ENCODE peak calls at places on chromosomes 3 and 15, in eight cellular contexts. N, P, J, V, B, K, T and C are unnamed samples.

GRCh38 chr3:142888099-142888483 is 792 bp downstream of the PCOLCE2 start:
- DNase-seq in N (peak; percentile 5), P (no peak), B (no peak), K (peak; percentile 13), T (no peak), J (peak; percentile 45), V (peak; percentile 29), C (no peak)

GRCh38 chr3:88038561-88038960 is 20.2 kb downstream of the CGGBP1 start:
- DNase-seq in B (no peak), P (no peak), J (no peak), N (no peak), V (no peak), T (no peak), K (peak; percentile 81), C (no peak)

GRCh38 chr3:64184621-64185020 is 40.6 kb downstream of the PRICKLE2 start:
- DNase-seq in K (peak; percentile 66), T (no peak), J (no peak), V (no peak), P (no peak), N (no peak), B (no peak), C (no peak)

GRCh38 chr3:160928183-160928718 is 172.2 kb downstream of the PPM1L start:
- DNase-seq in T (no peak), N (no peak), J (no peak), V (no peak), B (no peak), K (no peak), P (no peak), C (no peak)

GRCh38 chr3:10510086-10510742 is 4.8 kb upstream of the ATP2B2 start:
- DNase-seq in T (no peak), N (no peak), J (no peak), K (no peak), B (no peak), P (no peak), V (no peak), C (no peak)

GRCh38 chr3:111762535-111762934 is 96.5 kb upstream of the PHLDB2 start:
- DNase-seq in N (no peak), B (no peak), J (no peak), P (no peak), T (no peak), V (no peak), K (peak; percentile 41), C (no peak)

GRCh38 chr3:142117052-142117451 is 32.3 kb downstream of the TFDP2 start:
- DNase-seq in J (no peak), N (no peak), K (no peak), B (no peak), P (no peak), V (no peak), T (no peak), C (no peak)

GRCh38 chr15:52714968-52715367 is 35.8 kb upstream of the ATOSA start:
- DNase-seq in J (no peak), B (no peak), N (no peak), V (no peak), T (no peak), P (peak; percentile 84), K (no peak), C (no peak)

GRCh38 chr3:195004512-195005250 is 266.3 kb downstream of the XXYLT1 start:
- DNase-seq in N (no peak), J (peak; percentile 6), K (no peak), B (no peak), P (peak; percentile 35), V (no peak), T (no peak), C (no peak)
- H3K4me1 ChIP-seq in N (peaks cover 3% of the 10 kb centered on the region), J (peaks cover 12% of the 10 kb centered on the region), K (peaks cover 1% of the 10 kb centered on the region), B (peaks cover 4% of the 10 kb centered on the region), P (peaks cover 16% of the 10 kb centered on the region), V (peaks cover 22% of the 10 kb centered on the region), T (peaks cover 2% of the 10 kb centered on the region), C (no peaks in the 10 kb centered on the region)

GRCh38 chr15:89666147-89666857 is 11.0 kb upstream of the KIF7 start:
- DNase-seq in N (no peak), B (no peak), V (no peak), K (no peak), P (no peak), T (no peak), J (no peak), C (no peak)
- H3K4me3 ChIP-seq in N (peak overlapping the region; percentile 45), B (no peak overlapping the region), V (peak overlapping the region; percentile 64), K (peak overlapping the region; percentile 55), P (peak overlapping the region; percentile 52), T (no peak overlapping the region), J (peak overlapping the region; percentile 64), C (no peak overlapping the region)

GRCh38 chr15:100384108-100384410 is 42.3 kb upstream of the ADAMTS17 start:
- DNase-seq in N (no peak), V (no peak), J (no peak), K (no peak), B (no peak), P (no peak), T (no peak), C (no peak)

GRCh38 chr15:100385300-100385699 is 43.5 kb upstream of the ADAMTS17 start:
- DNase-seq in K (no peak), B (no peak), P (no peak), T (no peak), J (no peak), V (no peak), N (no peak), C (no peak)

DNA sequence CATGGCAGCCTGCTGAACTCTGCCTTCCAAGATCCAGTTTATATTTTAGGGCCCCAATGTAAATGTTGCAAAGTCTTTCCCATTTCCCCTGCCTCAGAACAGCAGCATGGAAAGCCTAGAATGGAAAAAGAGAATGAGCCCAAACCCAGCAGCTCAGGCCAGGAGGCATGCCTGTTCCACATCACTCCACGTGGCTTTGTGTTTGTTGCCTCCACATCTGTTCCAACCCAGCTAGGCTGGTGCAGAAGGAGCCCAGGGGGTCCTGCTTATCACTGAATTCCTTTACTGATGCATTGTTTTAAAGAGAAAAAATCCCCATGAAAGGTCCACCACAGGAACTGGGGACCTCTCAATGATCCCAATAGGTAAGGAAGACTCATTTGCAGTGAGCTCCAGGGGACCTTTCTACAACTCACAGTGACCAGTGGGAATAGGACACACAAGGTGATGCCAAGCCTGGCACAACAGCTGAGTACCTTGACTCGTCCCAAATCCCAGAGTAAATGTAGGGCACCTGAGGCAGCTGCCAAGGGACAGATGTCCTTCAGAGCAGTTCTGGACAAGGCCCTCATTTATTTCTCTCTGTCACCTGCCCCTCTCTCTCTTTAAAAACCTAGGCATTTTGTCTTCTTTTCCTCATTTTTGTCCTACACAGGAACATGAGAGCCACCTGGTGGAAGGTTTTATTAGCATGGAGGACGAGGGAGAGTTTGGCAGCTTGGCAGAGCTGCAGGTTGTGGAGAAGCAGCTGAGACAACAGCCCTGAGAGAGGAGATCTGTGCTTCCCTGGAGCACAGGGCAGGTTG is 41.7 kb upstream of the ADAMTS17 start:
- DNase-seq in N (no peak), T (peak; percentile 38), P (no peak), B (no peak), J (no peak), V (no peak), K (no peak), C (peak; percentile 38)
- H3K9me3 ChIP-seq in N (peaks cover 7% of the 10 kb centered on the region), T (peaks cover 19% of the 10 kb centered on the region), P (peaks cover 7% of the 10 kb centered on the region), B (peaks cover 3% of the 10 kb centered on the region), J (no peaks in the 10 kb centered on the region), V (peaks cover 65% of the 10 kb centered on the region), K (peaks cover 56% of the 10 kb centered on the region), C (peaks cover 10% of the 10 kb centered on the region)

GRCh38 chr15:57382969-57383368 is 6.7 kb downstream of the CGNL1 start:
- DNase-seq in V (no peak), N (no peak), P (no peak), J (no peak), T (no peak), B (no peak), K (no peak), C (no peak)
- H3K4me1 ChIP-seq in V (peaks cover 39% of the 10 kb centered on the region), N (peaks cover 9% of the 10 kb centered on the region), P (no peaks in the 10 kb centered on the region), J (peaks cover 14% of the 10 kb centered on the region), T (peaks cover 12% of the 10 kb centered on the region), B (no peaks in the 10 kb centered on the region), K (peaks cover 17% of the 10 kb centered on the region), C (no peaks in the 10 kb centered on the region)

GRCh38 chr15:39580630-39581500 is at the start of gene THBS1:
- DNase-seq in V (peak; percentile 87), J (peak; percentile 86), P (peak; percentile 94), K (peak; percentile 96), T (peak; percentile 84), B (peak; percentile 35), N (peak; percentile 75), C (peak; percentile 20)
- H3K4me3 ChIP-seq in V (peak within 1 kb of the TSS; percentile 78), J (peak within 1 kb of the TSS; percentile 78), P (peak within 1 kb of the TSS; percentile 60), K (peak within 1 kb of the TSS; percentile 85), T (peak within 1 kb of the TSS; percentile 51), B (no peak within 1 kb of the TSS), N (peak within 1 kb of the TSS; percentile 50), C (no peak within 1 kb of the TSS)

DNA sequence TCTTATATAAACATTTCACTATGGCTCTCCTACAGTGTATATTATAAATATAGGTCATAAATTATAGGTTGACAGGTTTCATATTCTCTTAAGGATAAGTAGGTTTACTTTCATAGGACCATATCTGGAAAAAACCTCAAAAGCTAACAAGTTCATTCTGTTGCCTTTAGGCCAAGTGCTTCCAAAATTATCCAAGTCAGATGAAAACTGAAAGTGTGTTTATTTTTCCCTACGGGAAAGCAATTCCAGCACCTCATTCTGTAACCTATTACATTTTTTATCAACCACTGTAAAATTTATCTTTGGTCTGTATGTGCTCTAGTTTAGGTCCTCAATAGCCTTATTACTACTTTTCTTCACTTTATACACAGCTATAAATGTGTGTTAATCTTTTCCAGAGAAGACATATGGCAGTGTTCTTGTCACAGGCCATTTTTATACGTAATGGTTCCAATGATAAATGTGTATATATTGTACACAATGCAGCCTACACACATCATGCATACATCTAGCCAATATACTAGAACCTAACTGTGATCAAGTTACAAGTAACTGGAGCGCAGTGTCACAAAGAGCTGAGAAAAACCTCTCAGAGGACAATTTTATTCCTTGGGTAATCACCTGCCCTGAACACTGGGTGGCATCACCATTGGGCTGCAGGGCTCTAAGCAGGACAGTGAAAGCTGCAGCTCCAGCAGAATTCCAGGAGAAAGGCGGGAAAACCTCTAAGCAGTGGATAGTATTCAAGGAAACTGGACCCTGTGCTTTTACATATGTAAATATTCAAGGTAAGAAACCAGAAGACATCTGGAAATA is 251.3 kb downstream of the CTNNB1 start:
- DNase-seq in T (no peak), K (no peak), N (peak; percentile 22), J (no peak), V (no peak), B (no peak), P (no peak), C (no peak)
- H3K9me3 ChIP-seq in T (no peaks in the 10 kb centered on the region), K (peaks cover 3% of the 10 kb centered on the region), N (no peaks in the 10 kb centered on the region), J (no peaks in the 10 kb centered on the region), V (no peaks in the 10 kb centered on the region), B (no peaks in the 10 kb centered on the region), P (no peaks in the 10 kb centered on the region), C (no peaks in the 10 kb centered on the region)

DNA sequence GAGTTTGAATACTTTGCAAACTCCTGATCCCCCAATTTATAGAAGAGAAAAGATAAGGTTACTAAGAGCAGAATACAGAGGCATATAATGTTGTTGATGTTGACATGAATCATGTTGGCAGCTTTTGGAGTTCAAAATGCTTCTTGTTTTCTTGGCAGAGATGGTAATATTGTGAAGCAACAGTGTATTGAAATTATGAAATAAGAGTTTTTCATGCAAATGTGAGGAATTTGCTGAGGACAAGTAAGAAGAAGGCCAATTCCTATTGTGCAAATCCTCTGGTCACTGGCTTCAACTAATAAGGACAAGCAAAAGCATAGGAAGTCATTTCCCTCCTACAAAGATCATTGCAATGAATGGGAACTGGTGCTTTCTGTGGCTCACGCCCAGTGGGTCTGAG is 126.9 kb upstream of the CHL1 start:
- DNase-seq in V (no peak), J (no peak), T (no peak), N (no peak), B (no peak), K (no peak), P (no peak), C (no peak)
- H3K4me1 ChIP-seq in V (peaks cover 29% of the 10 kb centered on the region), J (no peaks in the 10 kb centered on the region), T (no peaks in the 10 kb centered on the region), N (no peaks in the 10 kb centered on the region), B (no peaks in the 10 kb centered on the region), K (no peaks in the 10 kb centered on the region), P (no peaks in the 10 kb centered on the region), C (no peaks in the 10 kb centered on the region)

GRCh38 chr3:140850210-140850955 is 91.3 kb upstream of the SLC25A36 start:
- DNase-seq in P (no peak), K (no peak), V (no peak), N (no peak), B (no peak), J (no peak), T (no peak), C (no peak)
- H3K4me3 ChIP-seq in P (no peak overlapping the region), K (no peak overlapping the region), V (no peak overlapping the region), N (no peak overlapping the region), B (no peak overlapping the region), J (no peak overlapping the region), T (no peak overlapping the region), C (no peak overlapping the region)